ENCODE peak calls at places on chromosomes 5 and 9, in five cellular contexts. V is stimulated activated CD8-positive, alpha-beta memory T cell treated with anti-CD3 and anti-CD28 coated beads, Interleukin-4, amount 100 ng/mL, for 24 hours; I is left cardiac atrium; H is AG08395; R is tibial artery. O is an unnamed sample.
A peak's percentile ranks its signal among the peaks of the same experiment; 100 is the strongest.

GRCh38 chr9:107491081-107492053 is 1.8 kb upstream of the KLF4 start:
- DNase-seq in V (no peak), I (peak; percentile 65), H (no peak), R (peak; percentile 44), O (no peak)

GRCh38 chr5:2007906-2008437 is 125.2 kb upstream of the IRX4 start:
- DNase-seq in V (no peak), I (peak; percentile 59), H (no peak), R (peak; percentile 57), O (no peak)

GRCh38 chr9:137240321-137240840 is 706 bp upstream of the TUBB4B start:
- DNase-seq in V (peak; percentile 68), I (peak; percentile 85), H (peak; percentile 81), R (peak; percentile 73), O (peak; percentile 70)

GRCh38 chr5:66367814-66368541 is 223.9 kb downstream of the SREK1 start:
- DNase-seq in V (no peak), I (peak; percentile 44), H (no peak), R (no peak), O (no peak)

GRCh38 chr5:19855929-19856328 is 132.1 kb downstream of the CDH18 start:
- DNase-seq in V (no peak), I (no peak), H (no peak), R (no peak), O (no peak)

GRCh38 chr5:135995979-135996378 is 32.8 kb upstream of the TGFBI start:
- DNase-seq in V (no peak), I (no peak), H (no peak), R (no peak), O (no peak)

GRCh38 chr5:89493414-89493813 is 610.4 kb upstream of the MEF2C start:
- DNase-seq in V (no peak), I (no peak), H (no peak), R (no peak), O (no peak)

GRCh38 chr9:27771803-27772545 is 198.7 kb upstream of the C9orf72 start:
- DNase-seq in V (no peak), I (no peak), H (no peak), R (no peak), O (no peak)

GRCh38 chr9:88920645-88921044 is 70.6 kb upstream of the S1PR3 start:
- DNase-seq in V (no peak), I (no peak), H (no peak), R (no peak), O (no peak)

GRCh38 chr9:30628915-30629564 is 1755.4 kb upstream of the ACO1 start:
- DNase-seq in V (no peak), I (no peak), H (no peak), R (no peak), O (no peak)

GRCh38 chr5:179801304-179802206 is 5.1 kb downstream of the MGAT4B start:
- DNase-seq in V (peak; percentile 79), I (peak; percentile 81), H (peak; percentile 58), R (peak; percentile 65), O (peak; percentile 50)

GRCh38 chr9:97511762-97512429 is 10.4 kb downstream of the TMOD1 start:
- DNase-seq in V (no peak), I (no peak), H (no peak), R (no peak), O (no peak)

GRCh38 chr5:172113036-172113435 is 75.0 kb downstream of the STK10 start:
- DNase-seq in V (peak; percentile 66), I (no peak), H (no peak), R (no peak), O (peak; percentile 41)

GRCh38 chr9:121376214-121376830 is 6.3 kb upstream of the STOM start:
- DNase-seq in V (no peak), I (no peak), H (peak; percentile 31), R (no peak), O (no peak)

GRCh38 chr5:147567917-147568598 is 58.2 kb upstream of the DPYSL3 start:
- DNase-seq in V (no peak), I (no peak), H (peak; percentile 50), R (no peak), O (no peak)

GRCh38 chr9:79263666-79264460 is 307.9 kb upstream of the TLE4 start:
- DNase-seq in V (no peak), I (no peak), H (peak; percentile 49), R (peak; percentile 44), O (no peak)

GRCh38 chr9:123473226-123473625 is 117.2 kb downstream of the CRB2 start:
- DNase-seq in V (no peak), I (no peak), H (peak; percentile 10), R (no peak), O (no peak)

GRCh38 chr5:74396913-74397606 is 243.5 kb downstream of the ENC1 start:
- DNase-seq in V (no peak), I (no peak), H (no peak), R (no peak), O (no peak)

GRCh38 chr9:125659954-125660353 is 47.1 kb downstream of the MAPKAP1 start:
- DNase-seq in V (no peak), I (no peak), H (peak; percentile 81), R (no peak), O (no peak)

GRCh38 chr5:56207537-56207936 is 25.6 kb downstream of the ANKRD55 start:
- DNase-seq in V (no peak), I (no peak), H (no peak), R (no peak), O (no peak)

GRCh38 chr9:119322137-119322695 is 47.0 kb downstream of the BRINP1 start:
- DNase-seq in V (no peak), I (peak; percentile 63), H (no peak), R (peak; percentile 48), O (no peak)

GRCh38 chr5:125153231-125153630 is 406.8 kb upstream of the ZNF608 start:
- DNase-seq in V (no peak), I (no peak), H (no peak), R (no peak), O (no peak)

GRCh38 chr9:70470050-70471015 is 55.9 kb upstream of the KLF9 start:
- DNase-seq in V (no peak), I (peak; percentile 69), H (peak; percentile 15), R (peak; percentile 48), O (no peak)

GRCh38 chr9:119905706-119906105 is 536.5 kb upstream of the BRINP1 start:
- DNase-seq in V (no peak), I (no peak), H (no peak), R (no peak), O (no peak)

GRCh38 chr9:87857948-87858335 is 24.7 kb upstream of the SPATA31E1 start:
- DNase-seq in V (no peak), I (no peak), H (no peak), R (no peak), O (no peak)

GRCh38 chr9:137666950-137667670 is 48.3 kb downstream of the EHMT1 start:
- DNase-seq in V (no peak), I (no peak), H (no peak), R (no peak), O (no peak)

GRCh38 chr9:91433180-91433579 is 9.5 kb upstream of the NFIL3 start:
- DNase-seq in V (no peak), I (no peak), H (peak; percentile 83), R (no peak), O (no peak)

GRCh38 chr5:144951001-144951400 is 780.3 kb downstream of the KCTD16 start:
- DNase-seq in V (no peak), I (no peak), H (no peak), R (no peak), O (no peak)

GRCh38 chr9:88829276-88829675 is 162.0 kb upstream of the S1PR3 start:
- DNase-seq in V (no peak), I (no peak), H (no peak), R (no peak), O (no peak)

GRCh38 chr9:76593011-76593347 is 134.0 kb downstream of the GCNT1 start:
- DNase-seq in V (no peak), I (no peak), H (no peak), R (no peak), O (no peak)

GRCh38 chr5:15889001-15889400 is 290.6 kb downstream of the MARCHF11 start:
- DNase-seq in V (no peak), I (no peak), H (no peak), R (no peak), O (no peak)

GRCh38 chr5:76294573-76294972 is 108.5 kb upstream of the IQGAP2 start:
- DNase-seq in V (no peak), I (no peak), H (no peak), R (peak; percentile 24), O (no peak)

GRCh38 chr5:60673329-60673728 is 26.6 kb downstream of the DEPDC1B start:
- DNase-seq in V (no peak), I (no peak), H (no peak), R (no peak), O (no peak)